ENCODE peak calls at places on chromosomes 1 and 21, in seven cellular contexts. One of them, this sample, is unnamed.

GRCh38 chr1:240968864-240969263 is 356.9 kb upstream of the GREM2 start:
- DNase-seq in IMR-90: no peak
- DNase-seq in ovary: no peak
- DNase-seq in uterus: no peak
- DNase-seq in ascending aorta: no peak
- DNase-seq in BE2C: no peak
- DNase-seq in mesothelial cell of epicardium: no peak
- DNase-seq in this sample: no peak

GRCh38 chr21:38843806-38844479 is 38.2 kb downstream of the ETS2 start:
- DNase-seq in IMR-90: peak; percentile 86
- DNase-seq in ovary: no peak
- DNase-seq in uterus: no peak
- DNase-seq in ascending aorta: no peak
- DNase-seq in BE2C: no peak
- DNase-seq in mesothelial cell of epicardium: no peak
- DNase-seq in this sample: no peak

GRCh38 chr1:234553241-234554156 is 56.5 kb downstream of the IRF2BP2 start:
- DNase-seq in IMR-90: peak; percentile 94
- DNase-seq in ovary: peak; percentile 19
- DNase-seq in uterus: no peak
- DNase-seq in ascending aorta: peak; percentile 56
- DNase-seq in BE2C: peak; percentile 82
- DNase-seq in mesothelial cell of epicardium: peak; percentile 40
- DNase-seq in this sample: no peak

GRCh38 chr1:1402081-1402900 is 3.2 kb upstream of the CCNL2 start:
- DNase-seq in IMR-90: peak; percentile 60
- DNase-seq in ovary: no peak
- DNase-seq in uterus: no peak
- DNase-seq in ascending aorta: no peak
- DNase-seq in BE2C: peak; percentile 76
- DNase-seq in mesothelial cell of epicardium: no peak
- DNase-seq in this sample: peak; percentile 64

GRCh38 chr1:198619375-198620140 is 19.3 kb upstream of the PTPRC start:
- DNase-seq in IMR-90: no peak
- DNase-seq in ovary: no peak
- DNase-seq in uterus: no peak
- DNase-seq in ascending aorta: no peak
- DNase-seq in BE2C: no peak
- DNase-seq in mesothelial cell of epicardium: no peak
- DNase-seq in this sample: no peak

GRCh38 chr1:66326867-66327266 is 207.1 kb upstream of the SGIP1 start:
- DNase-seq in IMR-90: no peak
- DNase-seq in ovary: no peak
- DNase-seq in uterus: no peak
- DNase-seq in ascending aorta: no peak
- DNase-seq in BE2C: no peak
- DNase-seq in mesothelial cell of epicardium: no peak
- DNase-seq in this sample: no peak

GRCh38 chr21:29436143-29436542 is 137.4 kb downstream of the BACH1 start:
- DNase-seq in IMR-90: no peak
- DNase-seq in ovary: no peak
- DNase-seq in uterus: no peak
- DNase-seq in ascending aorta: no peak
- DNase-seq in BE2C: no peak
- DNase-seq in mesothelial cell of epicardium: no peak
- DNase-seq in this sample: no peak

GRCh38 chr1:214864896-214865688 is 217.4 kb upstream of the KCNK2 start:
- DNase-seq in IMR-90: peak; percentile 87
- DNase-seq in ovary: no peak
- DNase-seq in uterus: no peak
- DNase-seq in ascending aorta: no peak
- DNase-seq in BE2C: no peak
- DNase-seq in mesothelial cell of epicardium: no peak
- DNase-seq in this sample: no peak

GRCh38 chr1:44417351-44418021 is 12.4 kb downstream of the RNF220 start:
- DNase-seq in IMR-90: no peak
- DNase-seq in ovary: no peak
- DNase-seq in uterus: no peak
- DNase-seq in ascending aorta: peak; percentile 69
- DNase-seq in BE2C: peak; percentile 28
- DNase-seq in mesothelial cell of epicardium: peak; percentile 48
- DNase-seq in this sample: peak; percentile 83

GRCh38 chr1:197614916-197615692 is 160.2 kb downstream of the DENND1B start:
- DNase-seq in IMR-90: peak; percentile 51
- DNase-seq in ovary: no peak
- DNase-seq in uterus: no peak
- DNase-seq in ascending aorta: no peak
- DNase-seq in BE2C: peak; percentile 59
- DNase-seq in mesothelial cell of epicardium: no peak
- DNase-seq in this sample: peak; percentile 38

GRCh38 chr1:219120625-219121544 is 52.8 kb upstream of the LYPLAL1 start:
- DNase-seq in IMR-90: peak; percentile 91
- DNase-seq in ovary: peak; percentile 32
- DNase-seq in uterus: peak; percentile 59
- DNase-seq in ascending aorta: peak; percentile 64
- DNase-seq in BE2C: peak; percentile 30
- DNase-seq in mesothelial cell of epicardium: no peak
- DNase-seq in this sample: no peak

GRCh38 chr1:42735477-42736105 is 4.4 kb downstream of the CLDN19 start:
- DNase-seq in IMR-90: no peak
- DNase-seq in ovary: no peak
- DNase-seq in uterus: no peak
- DNase-seq in ascending aorta: no peak
- DNase-seq in BE2C: peak; percentile 43
- DNase-seq in mesothelial cell of epicardium: no peak
- DNase-seq in this sample: no peak

GRCh38 chr1:94974224-94974623 is 47.3 kb upstream of the CNN3 start:
- DNase-seq in IMR-90: peak; percentile 67
- DNase-seq in ovary: no peak
- DNase-seq in uterus: no peak
- DNase-seq in ascending aorta: no peak
- DNase-seq in BE2C: no peak
- DNase-seq in mesothelial cell of epicardium: no peak
- DNase-seq in this sample: no peak

GRCh38 chr1:67801903-67802302 is 31.4 kb downstream of the GNG12 start:
- DNase-seq in IMR-90: no peak
- DNase-seq in ovary: no peak
- DNase-seq in uterus: no peak
- DNase-seq in ascending aorta: no peak
- DNase-seq in BE2C: no peak
- DNase-seq in mesothelial cell of epicardium: no peak
- DNase-seq in this sample: no peak

GRCh38 chr1:33709780-33710713 is 153.8 kb upstream of the HMGB4 start:
- DNase-seq in IMR-90: no peak
- DNase-seq in ovary: no peak
- DNase-seq in uterus: no peak
- DNase-seq in ascending aorta: no peak
- DNase-seq in BE2C: no peak
- DNase-seq in mesothelial cell of epicardium: no peak
- DNase-seq in this sample: no peak

GRCh38 chr1:228420968-228421826 is 4.5 kb upstream of the TRIM17 start:
- DNase-seq in IMR-90: peak; percentile 37
- DNase-seq in ovary: no peak
- DNase-seq in uterus: no peak
- DNase-seq in ascending aorta: no peak
- DNase-seq in BE2C: no peak
- DNase-seq in mesothelial cell of epicardium: no peak
- DNase-seq in this sample: no peak

GRCh38 chr1:78673120-78673519 is 23.5 kb downstream of the IFI44 start:
- DNase-seq in IMR-90: no peak
- DNase-seq in ovary: no peak
- DNase-seq in uterus: no peak
- DNase-seq in ascending aorta: no peak
- DNase-seq in BE2C: peak; percentile 7
- DNase-seq in mesothelial cell of epicardium: no peak
- DNase-seq in this sample: peak; percentile 41

GRCh38 chr1:238404506-238404905 is 513.8 kb upstream of the ZP4 start:
- DNase-seq in IMR-90: peak; percentile 29
- DNase-seq in ovary: no peak
- DNase-seq in uterus: no peak
- DNase-seq in ascending aorta: no peak
- DNase-seq in BE2C: no peak
- DNase-seq in mesothelial cell of epicardium: no peak
- DNase-seq in this sample: no peak

GRCh38 chr1:169753549-169753948 is 19.7 kb upstream of the SELE start:
- DNase-seq in IMR-90: no peak
- DNase-seq in ovary: no peak
- DNase-seq in uterus: no peak
- DNase-seq in ascending aorta: no peak
- DNase-seq in BE2C: no peak
- DNase-seq in mesothelial cell of epicardium: no peak
- DNase-seq in this sample: no peak
- TF ChIP-seq CTCF in IMR-90: no peak
- TF ChIP-seq CTCF in ovary: no peak
- TF ChIP-seq CTCF in uterus: no peak
- TF ChIP-seq CTCF in ascending aorta: no peak
- TF ChIP-seq CTCF in BE2C: no peak
- TF ChIP-seq CTCF in mesothelial cell of epicardium: no peak
- TF ChIP-seq CTCF in this sample: no peak

GRCh38 chr1:53326598-53327182 is 1.2 kb downstream of the LRP8 start:
- DNase-seq in IMR-90: no peak
- DNase-seq in ovary: peak; percentile 46
- DNase-seq in uterus: peak; percentile 40
- DNase-seq in ascending aorta: no peak
- DNase-seq in BE2C: peak; percentile 67
- DNase-seq in mesothelial cell of epicardium: no peak
- DNase-seq in this sample: peak; percentile 39

GRCh38 chr1:53327183-53327941 is 508 bp downstream of the LRP8 start:
- DNase-seq in IMR-90: peak; percentile 15
- DNase-seq in ovary: peak; percentile 54
- DNase-seq in uterus: peak; percentile 27
- DNase-seq in ascending aorta: no peak
- DNase-seq in BE2C: peak; percentile 61
- DNase-seq in mesothelial cell of epicardium: peak; percentile 72
- DNase-seq in this sample: peak; percentile 57

GRCh38 chr1:53328009-53328489 is at the start of gene LRP8:
- DNase-seq in IMR-90: peak; percentile 56
- DNase-seq in ovary: peak; percentile 72
- DNase-seq in uterus: peak; percentile 70
- DNase-seq in ascending aorta: peak; percentile 87
- DNase-seq in BE2C: peak; percentile 78
- DNase-seq in mesothelial cell of epicardium: peak; percentile 79
- DNase-seq in this sample: peak; percentile 66

GRCh38 chr1:53329183-53329544 is 1.3 kb upstream of the LRP8 start:
- DNase-seq in IMR-90: no peak
- DNase-seq in ovary: no peak
- DNase-seq in uterus: peak; percentile 19
- DNase-seq in ascending aorta: peak; percentile 59
- DNase-seq in BE2C: no peak
- DNase-seq in mesothelial cell of epicardium: no peak
- DNase-seq in this sample: no peak

DNA sequence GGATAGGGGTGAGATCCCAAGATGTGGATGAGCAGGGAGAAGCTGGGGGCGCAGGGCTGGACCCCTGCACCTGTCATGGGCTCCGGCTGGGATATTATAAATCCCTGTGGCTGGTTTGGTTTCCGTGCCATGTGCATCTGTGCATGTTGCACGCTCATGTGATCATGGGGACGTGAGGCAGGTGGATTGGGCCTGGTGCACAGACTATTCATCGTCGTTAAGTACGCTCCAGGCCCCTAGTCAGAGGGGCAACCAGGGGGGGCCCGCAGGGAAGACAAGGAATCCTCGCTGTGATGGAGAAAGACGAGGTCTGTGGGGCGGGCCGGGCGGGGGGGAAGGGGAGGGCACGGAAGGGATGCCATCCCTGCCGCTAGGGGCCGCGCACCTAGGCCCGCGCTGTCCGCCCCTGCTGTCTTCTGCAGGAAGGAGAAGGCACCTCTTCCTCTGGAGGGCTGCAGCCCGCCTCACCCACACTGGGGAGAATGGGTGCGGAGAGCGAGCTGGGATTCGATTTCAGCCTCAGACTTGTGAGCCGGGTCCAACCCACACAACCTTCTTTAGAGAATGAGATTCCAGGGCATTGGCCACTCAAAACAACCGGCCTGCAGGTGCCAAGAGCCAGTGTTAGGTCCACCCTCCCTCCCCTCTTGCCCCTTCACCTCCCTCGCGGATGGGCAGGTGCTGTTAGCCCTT is 766 bp upstream of the LRP8 start:
- DNase-seq in IMR-90: no peak
- DNase-seq in ovary: no peak
- DNase-seq in uterus: peak; percentile 14
- DNase-seq in ascending aorta: no peak
- DNase-seq in BE2C: no peak
- DNase-seq in mesothelial cell of epicardium: no peak
- DNase-seq in this sample: no peak
- TF ChIP-seq CTCF in IMR-90: no peak
- TF ChIP-seq CTCF in ovary: no peak
- TF ChIP-seq CTCF in uterus: no peak
- TF ChIP-seq CTCF in ascending aorta: no peak
- TF ChIP-seq CTCF in BE2C: no peak
- TF ChIP-seq CTCF in mesothelial cell of epicardium: no peak
- TF ChIP-seq CTCF in this sample: peak; percentile 21

DNA sequence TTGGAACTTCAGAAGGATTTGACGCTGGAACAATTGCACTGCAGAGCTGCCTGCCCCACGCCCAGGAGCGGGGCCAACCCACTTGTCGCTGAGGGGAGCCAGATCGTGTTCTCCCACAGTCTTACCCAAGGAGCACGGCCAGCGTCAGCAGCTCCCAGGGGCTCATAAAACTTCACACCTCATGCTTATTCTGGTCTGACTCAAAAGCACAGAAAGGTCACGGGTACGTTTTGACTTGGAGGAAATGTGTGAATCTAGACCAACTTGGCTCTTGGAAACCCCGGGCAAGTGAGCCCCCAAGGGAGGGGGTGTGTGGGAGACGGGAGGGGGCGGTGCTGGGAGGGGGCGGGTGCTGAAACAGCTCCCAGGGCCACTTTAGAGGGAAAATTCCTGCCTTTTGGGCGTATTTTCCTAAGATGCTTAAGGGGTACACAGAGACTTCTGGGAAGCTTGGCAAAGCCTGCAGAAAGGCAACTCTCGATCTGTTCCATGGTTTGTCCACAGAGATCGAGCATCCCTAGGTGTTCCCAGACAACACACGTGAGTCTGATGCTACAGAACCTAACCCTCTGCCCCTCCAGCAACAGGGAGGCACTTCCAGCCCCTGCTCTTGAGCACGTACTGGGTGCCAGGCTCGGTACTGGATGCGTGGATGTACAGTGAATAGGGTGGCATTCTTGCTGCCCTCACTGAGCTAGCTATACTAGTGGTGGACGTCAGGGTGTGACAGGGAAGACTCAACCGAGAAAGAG is 98.9 kb downstream of the DHRS3 start:
- DNase-seq in IMR-90: peak; percentile 63
- DNase-seq in ovary: peak; percentile 72
- DNase-seq in uterus: peak; percentile 84
- DNase-seq in ascending aorta: peak; percentile 86
- DNase-seq in BE2C: no peak
- DNase-seq in mesothelial cell of epicardium: no peak
- DNase-seq in this sample: no peak
- TF ChIP-seq CTCF in IMR-90: no peak
- TF ChIP-seq CTCF in ovary: no peak
- TF ChIP-seq CTCF in uterus: no peak
- TF ChIP-seq CTCF in ascending aorta: no peak
- TF ChIP-seq CTCF in BE2C: no peak
- TF ChIP-seq CTCF in mesothelial cell of epicardium: no peak
- TF ChIP-seq CTCF in this sample: no peak

GRCh38 chr1:203401151-203401550 is 50.2 kb upstream of the FMOD start:
- DNase-seq in IMR-90: no peak
- DNase-seq in ovary: no peak
- DNase-seq in uterus: no peak
- DNase-seq in ascending aorta: no peak
- DNase-seq in BE2C: no peak
- DNase-seq in mesothelial cell of epicardium: no peak
- DNase-seq in this sample: no peak

GRCh38 chr1:203395746-203396145 is 44.8 kb upstream of the FMOD start:
- DNase-seq in IMR-90: no peak
- DNase-seq in ovary: no peak
- DNase-seq in uterus: no peak
- DNase-seq in ascending aorta: no peak
- DNase-seq in BE2C: no peak
- DNase-seq in mesothelial cell of epicardium: no peak
- DNase-seq in this sample: no peak

GRCh38 chr1:203396595-203397194 is 45.8 kb upstream of the FMOD start:
- DNase-seq in IMR-90: no peak
- DNase-seq in ovary: no peak
- DNase-seq in uterus: no peak
- DNase-seq in ascending aorta: no peak
- DNase-seq in BE2C: no peak
- DNase-seq in mesothelial cell of epicardium: no peak
- DNase-seq in this sample: no peak
- TF ChIP-seq CTCF in IMR-90: no peak
- TF ChIP-seq CTCF in ovary: no peak
- TF ChIP-seq CTCF in uterus: no peak
- TF ChIP-seq CTCF in ascending aorta: no peak
- TF ChIP-seq CTCF in BE2C: no peak
- TF ChIP-seq CTCF in mesothelial cell of epicardium: no peak
- TF ChIP-seq CTCF in this sample: no peak